ENCODE peak calls at places on chromosomes 11 and 22, in eight cellular contexts. I, D, A, J, M, N, Q and E are unnamed samples.

GRCh38 chr22:44620129-44620840 is 81.7 kb upstream of the PRR5 start:
- DNase-seq in I (peak; percentile 99), D (peak; percentile 43), A (peak; percentile 46), J (peak; percentile 82), M (peak; percentile 97), N (peak; percentile 75), Q (peak; percentile 50), E (no peak)

GRCh38 chr11:2588809-2589537 is 110.8 kb downstream of the KCNQ1OT1 start:
- DNase-seq in I (no peak), D (no peak), A (no peak), J (peak; percentile 2), M (no peak), N (peak; percentile 10), Q (no peak), E (no peak)

GRCh38 chr11:36300651-36301050 is 4.6 kb downstream of the PRR5L start:
- DNase-seq in I (no peak), D (no peak), A (peak; percentile 25), J (no peak), M (no peak), N (peak; percentile 35), Q (peak; percentile 17), E (peak; percentile 81)

GRCh38 chr22:30208631-30209603 is 37.6 kb downstream of the LIF start:
- DNase-seq in I (no peak), D (peak; percentile 84), A (peak; percentile 70), J (peak; percentile 48), M (no peak), N (peak; percentile 89), Q (peak; percentile 97), E (peak; percentile 60)

GRCh38 chr22:32073823-32074380 is 30.8 kb downstream of the SLC5A1 start:
- DNase-seq in I (no peak), D (no peak), A (no peak), J (no peak), M (no peak), N (peak; percentile 60), Q (no peak), E (no peak)

GRCh38 chr22:27474112-27474571 is 327.4 kb downstream of the MN1 start:
- DNase-seq in I (no peak), D (no peak), A (no peak), J (no peak), M (no peak), N (no peak), Q (no peak), E (peak; percentile 26)

GRCh38 chr22:28018461-28018927 is 99.4 kb upstream of the PITPNB start:
- DNase-seq in I (no peak), D (no peak), A (no peak), J (peak; percentile 11), M (no peak), N (no peak), Q (no peak), E (no peak)

GRCh38 chr11:61524446-61524845 is 15.9 kb downstream of the LRRC10B start:
- DNase-seq in I (no peak), D (no peak), A (no peak), J (no peak), M (no peak), N (no peak), Q (no peak), E (no peak)

DNA sequence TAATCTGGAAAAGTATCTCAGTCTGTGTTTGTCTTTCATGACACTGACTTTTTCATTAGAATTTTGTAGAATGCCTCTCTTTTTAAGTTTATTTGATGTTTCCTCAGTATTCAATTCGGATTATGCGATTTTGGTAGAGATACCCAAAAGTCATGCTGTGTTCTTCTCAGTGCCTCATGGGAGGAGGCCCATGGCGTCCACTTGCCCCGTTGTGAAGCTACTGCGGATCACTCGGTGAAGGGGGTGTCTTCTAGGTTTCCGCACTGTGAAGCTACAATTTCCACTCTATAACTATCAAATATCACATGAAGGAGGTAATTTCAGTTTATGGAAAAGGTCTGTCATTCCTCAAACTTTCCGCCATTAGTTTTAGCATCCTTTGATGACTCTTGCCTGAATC is 794.0 kb downstream of the TBC1D22A start:
- DNase-seq in I (no peak), D (no peak), A (no peak), J (no peak), M (no peak), N (no peak), Q (no peak), E (no peak)
- H3K9me3 ChIP-seq in I (no peaks in the 10 kb centered on the region), D (no peaks in the 10 kb centered on the region), A (peaks cover 17% of the 10 kb centered on the region), J (no peaks in the 10 kb centered on the region), M (peaks cover 23% of the 10 kb centered on the region), N (no peaks in the 10 kb centered on the region), Q (peaks cover 28% of the 10 kb centered on the region), E (no peaks in the 10 kb centered on the region)

DNA sequence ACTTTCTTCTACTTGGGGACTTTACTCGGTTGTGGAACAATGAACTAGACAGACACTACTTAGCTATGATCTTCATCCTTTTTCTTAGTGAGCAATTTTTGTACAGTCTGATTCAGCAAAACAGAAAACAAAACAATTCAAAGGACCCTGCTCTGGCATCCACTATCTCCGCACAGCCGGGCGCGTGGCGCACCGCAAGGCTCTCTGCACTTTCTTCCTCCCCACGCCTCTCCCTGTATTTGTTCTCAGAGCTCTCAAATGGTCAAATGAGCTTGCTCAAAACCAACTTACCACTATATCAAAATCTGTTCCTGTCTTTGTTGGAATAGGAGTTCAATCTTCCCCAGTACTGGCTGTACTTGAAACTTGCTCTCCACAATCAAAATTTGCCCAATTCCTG is 7.4 kb downstream of the EEF1G start:
- DNase-seq in I (no peak), D (no peak), A (no peak), J (no peak), M (no peak), N (no peak), Q (no peak), E (no peak)
- H3K36me3 ChIP-seq in I (peaks cover 86% of the 10 kb centered on the region), D (peaks cover 92% of the 10 kb centered on the region), A (peaks cover 35% of the 10 kb centered on the region), J (peaks cover 63% of the 10 kb centered on the region), M (peaks cover 18% of the 10 kb centered on the region), N (no peaks in the 10 kb centered on the region), Q (peaks cover 59% of the 10 kb centered on the region), E (peaks cover 90% of the 10 kb centered on the region)

GRCh38 chr11:78291754-78292108 is 103.0 kb downstream of the USP35 start:
- DNase-seq in I (no peak), D (no peak), A (no peak), J (no peak), M (no peak), N (no peak), Q (no peak), E (no peak)

GRCh38 chr11:78290293-78291176 is 101.8 kb downstream of the USP35 start:
- DNase-seq in I (no peak), D (peak; percentile 43), A (no peak), J (no peak), M (no peak), N (peak; percentile 50), Q (peak; percentile 58), E (no peak)

GRCh38 chr11:78295347-78295746 is 106.6 kb downstream of the USP35 start:
- DNase-seq in I (no peak), D (no peak), A (no peak), J (no peak), M (no peak), N (no peak), Q (no peak), E (no peak)

GRCh38 chr11:78289547-78290292 is 101.0 kb downstream of the USP35 start:
- DNase-seq in I (no peak), D (no peak), A (no peak), J (no peak), M (no peak), N (no peak), Q (no peak), E (no peak)

DNA sequence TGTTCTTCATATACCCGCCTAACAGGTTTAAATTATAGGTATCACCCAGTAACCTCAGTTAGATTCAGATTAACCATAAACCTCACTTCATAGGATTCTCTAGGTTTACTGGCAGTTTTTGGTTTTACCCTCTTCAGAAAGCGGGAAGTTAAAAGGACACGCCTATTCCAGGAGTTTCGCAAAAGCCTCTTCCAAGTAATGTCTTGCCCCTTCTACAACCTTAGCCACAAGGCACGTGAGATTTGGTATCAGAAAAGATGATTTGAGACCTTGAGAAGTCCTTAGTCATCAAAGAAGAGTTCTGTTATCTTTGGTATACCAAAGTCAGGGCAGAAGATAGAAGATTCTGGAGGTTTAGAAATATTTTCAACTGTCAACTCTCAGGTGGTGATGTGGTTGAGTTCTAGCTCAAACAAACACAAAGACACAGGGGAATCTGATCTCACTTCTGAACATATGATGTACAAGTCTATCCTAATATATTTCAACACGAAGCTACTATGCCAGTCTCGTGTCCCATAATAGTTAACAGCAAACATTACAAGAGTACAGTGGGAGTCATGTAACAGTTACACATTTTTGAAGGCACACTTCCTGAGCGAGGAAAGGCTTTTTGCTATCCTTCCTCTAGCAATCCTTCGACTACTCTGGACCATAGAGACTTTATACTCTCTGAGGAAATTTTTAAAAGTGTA is 103.5 kb downstream of the USP35 start:
- DNase-seq in I (no peak), D (peak; percentile 54), A (no peak), J (no peak), M (no peak), N (no peak), Q (no peak), E (no peak)
- H3K9me3 ChIP-seq in I (peaks cover 4% of the 10 kb centered on the region), D (no peaks in the 10 kb centered on the region), A (no peaks in the 10 kb centered on the region), J (no peaks in the 10 kb centered on the region), M (no peaks in the 10 kb centered on the region), N (no peaks in the 10 kb centered on the region), Q (no peaks in the 10 kb centered on the region), E (no peaks in the 10 kb centered on the region)

GRCh38 chr22:38072322-38073149 is 11.4 kb downstream of the SLC16A8 start:
- DNase-seq in I (no peak), D (no peak), A (no peak), J (no peak), M (no peak), N (no peak), Q (no peak), E (peak; percentile 19)

GRCh38 chr22:38073150-38074130 is 10.5 kb downstream of the SLC16A8 start:
- DNase-seq in I (no peak), D (no peak), A (no peak), J (no peak), M (no peak), N (no peak), Q (no peak), E (no peak)

GRCh38 chr22:38075961-38076360 is 8.0 kb downstream of the SLC16A8 start:
- DNase-seq in I (no peak), D (no peak), A (no peak), J (no peak), M (no peak), N (no peak), Q (no peak), E (no peak)

GRCh38 chr22:38075105-38075825 is 8.7 kb downstream of the SLC16A8 start:
- DNase-seq in I (no peak), D (peak; percentile 67), A (no peak), J (no peak), M (no peak), N (no peak), Q (no peak), E (no peak)

DNA sequence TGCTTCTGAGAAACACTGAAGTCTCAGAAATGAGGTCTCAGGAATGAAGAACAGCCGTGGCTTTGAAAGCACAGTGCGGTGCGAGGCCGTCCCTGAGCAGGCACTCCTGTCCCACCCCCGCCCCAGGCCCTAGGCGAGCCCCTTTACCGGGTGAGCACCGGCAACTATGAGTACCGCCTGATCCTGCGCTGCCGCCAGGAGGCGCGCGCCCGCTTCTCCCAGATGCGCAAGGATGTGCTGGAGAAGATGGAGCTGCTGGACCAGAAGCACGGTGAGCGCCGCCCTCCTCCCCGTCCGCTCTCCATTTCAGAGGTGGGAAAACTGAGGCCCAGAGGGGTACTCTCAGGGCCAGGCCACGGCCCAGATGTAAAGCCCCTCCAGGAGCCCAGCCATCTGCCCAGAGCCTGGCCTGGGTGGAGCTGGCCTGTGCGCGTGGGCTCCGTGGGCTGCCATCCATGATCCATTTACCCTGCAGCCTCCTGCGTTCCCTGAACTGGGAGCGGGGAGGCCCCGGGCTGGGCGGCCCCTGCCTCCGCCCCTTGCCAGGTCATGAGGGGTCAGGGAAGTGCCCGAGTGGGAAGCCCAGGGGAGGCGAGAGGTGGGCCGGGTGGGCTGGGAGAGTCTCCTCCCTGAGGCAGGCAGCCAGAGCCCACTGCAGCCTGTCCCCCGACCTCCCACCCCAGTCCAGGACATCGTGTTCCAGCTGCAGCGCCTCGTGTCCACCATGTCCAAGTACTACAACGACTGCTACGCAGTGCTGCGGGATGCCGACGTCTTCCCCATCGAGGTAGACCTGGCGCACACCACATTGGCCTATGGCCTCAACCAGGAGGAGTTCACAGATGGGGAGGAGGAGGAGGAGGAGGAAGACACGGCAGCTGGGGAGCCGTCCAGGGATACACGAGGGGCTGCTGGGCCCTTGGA is 9.5 kb downstream of the SLC16A8 start:
- DNase-seq in I (peak; percentile 8), D (no peak), A (no peak), J (no peak), M (peak; percentile 67), N (no peak), Q (peak; percentile 41), E (no peak)
- H3K36me3 ChIP-seq in I (peaks cover 27% of the 10 kb centered on the region), D (no peaks in the 10 kb centered on the region), A (peaks cover 6% of the 10 kb centered on the region), J (no peaks in the 10 kb centered on the region), M (no peaks in the 10 kb centered on the region), N (no peaks in the 10 kb centered on the region), Q (peaks cover 10% of the 10 kb centered on the region), E (no peaks in the 10 kb centered on the region)